ENCODE peak calls at places on chromosomes 7 and 10, in five cellular contexts. One of them, this sample, is unnamed.

GRCh38 chr10:7054915-7055314 is 355.9 kb downstream of the SFMBT2 start:
- DNase-seq in fibroblast of mammary gland: peak; percentile 22
- DNase-seq in cardiac muscle cell: no peak
- DNase-seq in tibial artery: no peak
- DNase-seq in neural crest cell: peak; percentile 6
- DNase-seq in this sample: no peak

GRCh38 chr10:119357389-119358139 is 150.2 kb downstream of the GRK5 start:
- DNase-seq in tibial artery: no peak
- DNase-seq in cardiac muscle cell: no peak
- DNase-seq in neural crest cell: no peak
- DNase-seq in fibroblast of mammary gland: no peak
- DNase-seq in this sample: no peak

GRCh38 chr10:132548106-132548823 is 10.7 kb downstream of the INPP5A start:
- DNase-seq in fibroblast of mammary gland: no peak
- DNase-seq in neural crest cell: no peak
- DNase-seq in cardiac muscle cell: no peak
- DNase-seq in tibial artery: peak; percentile 19
- DNase-seq in this sample: no peak

GRCh38 chr10:97774811-97775294 is 3.1 kb upstream of the SFRP5 start:
- DNase-seq in neural crest cell: no peak
- DNase-seq in tibial artery: no peak
- DNase-seq in fibroblast of mammary gland: no peak
- DNase-seq in cardiac muscle cell: no peak
- DNase-seq in this sample: no peak

GRCh38 chr7:77409005-77409738 is 7.0 kb downstream of the GSAP start:
- DNase-seq in fibroblast of mammary gland: peak; percentile 48
- DNase-seq in neural crest cell: no peak
- DNase-seq in tibial artery: no peak
- DNase-seq in cardiac muscle cell: peak; percentile 43
- DNase-seq in this sample: no peak

GRCh38 chr7:127189885-127190284 is 62.9 kb downstream of the GRM8 start:
- DNase-seq in fibroblast of mammary gland: no peak
- DNase-seq in neural crest cell: no peak
- DNase-seq in cardiac muscle cell: no peak
- DNase-seq in tibial artery: no peak
- DNase-seq in this sample: no peak

GRCh38 chr7:76997381-76998262 is 34.5 kb downstream of the SPDYE17 start:
- DNase-seq in cardiac muscle cell: no peak
- DNase-seq in fibroblast of mammary gland: no peak
- DNase-seq in tibial artery: no peak
- DNase-seq in neural crest cell: no peak
- DNase-seq in this sample: no peak

GRCh38 chr7:148419856-148420508 is 170.6 kb upstream of the C7orf33 start:
- DNase-seq in neural crest cell: no peak
- DNase-seq in cardiac muscle cell: no peak
- DNase-seq in fibroblast of mammary gland: no peak
- DNase-seq in tibial artery: no peak
- DNase-seq in this sample: no peak

DNA sequence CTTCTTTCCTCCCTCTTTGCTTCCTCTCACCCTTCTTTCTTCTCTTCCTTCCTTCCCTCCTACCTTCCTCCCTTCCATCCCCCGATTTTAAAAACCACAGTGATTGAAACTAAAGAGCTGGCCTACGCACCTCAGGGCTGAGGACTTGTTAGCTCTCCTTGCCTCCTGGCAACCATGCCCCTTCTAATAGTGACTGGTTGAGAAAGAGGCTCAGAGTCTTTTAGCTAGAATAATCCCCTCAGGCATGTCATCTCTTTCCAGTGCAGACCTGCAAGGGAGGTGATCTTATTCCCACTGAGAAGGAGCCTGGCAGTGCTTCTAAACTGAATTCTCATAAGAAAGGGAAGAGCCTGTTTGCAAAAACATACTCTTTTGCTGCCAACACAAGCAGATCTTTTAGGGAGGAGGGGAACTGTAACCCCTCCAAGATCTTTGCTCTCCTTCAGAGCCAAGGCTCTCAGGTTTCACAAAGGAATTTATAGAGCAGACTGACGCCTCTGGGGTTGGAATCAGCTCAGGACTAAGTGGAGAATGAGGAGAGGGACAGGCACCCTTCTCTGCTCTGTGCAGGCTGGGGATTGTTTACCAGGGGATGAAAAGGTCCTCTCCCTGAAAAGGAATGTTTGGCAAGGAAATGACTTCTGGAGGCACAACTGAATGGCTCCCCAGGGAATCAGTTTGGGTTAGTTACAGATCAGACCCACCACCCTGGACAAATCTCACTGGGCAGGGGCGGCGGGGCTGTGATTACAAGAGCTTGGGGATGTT is 9.4 kb upstream of the ANKRD1 start:
- DNase-seq in fibroblast of mammary gland: peak; percentile 77
- DNase-seq in neural crest cell: no peak
- DNase-seq in tibial artery: no peak
- DNase-seq in cardiac muscle cell: peak; percentile 93
- DNase-seq in this sample: peak; percentile 95
- TF ChIP-seq CTCF in fibroblast of mammary gland: no peak
- TF ChIP-seq CTCF in neural crest cell: no peak
- TF ChIP-seq CTCF in tibial artery: no peak
- TF ChIP-seq CTCF in cardiac muscle cell: no peak
- TF ChIP-seq CTCF in this sample: no peak

GRCh38 chr10:63633677-63634487 is 112.7 kb downstream of the REEP3 start:
- DNase-seq in neural crest cell: no peak
- DNase-seq in cardiac muscle cell: peak; percentile 64
- DNase-seq in fibroblast of mammary gland: peak; percentile 65
- DNase-seq in tibial artery: no peak
- DNase-seq in this sample: no peak
- TF ChIP-seq CTCF in neural crest cell: peak; percentile 59
- TF ChIP-seq CTCF in cardiac muscle cell: peak; percentile 38
- TF ChIP-seq CTCF in fibroblast of mammary gland: peak; percentile 51
- TF ChIP-seq CTCF in tibial artery: peak; percentile 42
- TF ChIP-seq CTCF in this sample: peak; percentile 67

GRCh38 chr10:24418532-24418931 is 209.6 kb downstream of the KIAA1217 start:
- DNase-seq in neural crest cell: no peak
- DNase-seq in fibroblast of mammary gland: peak; percentile 38
- DNase-seq in tibial artery: no peak
- DNase-seq in cardiac muscle cell: no peak
- DNase-seq in this sample: no peak
- TF ChIP-seq CTCF in neural crest cell: peak; percentile 24
- TF ChIP-seq CTCF in fibroblast of mammary gland: peak; percentile 22
- TF ChIP-seq CTCF in tibial artery: no peak
- TF ChIP-seq CTCF in cardiac muscle cell: peak; percentile 25
- TF ChIP-seq CTCF in this sample: peak; percentile 41

DNA sequence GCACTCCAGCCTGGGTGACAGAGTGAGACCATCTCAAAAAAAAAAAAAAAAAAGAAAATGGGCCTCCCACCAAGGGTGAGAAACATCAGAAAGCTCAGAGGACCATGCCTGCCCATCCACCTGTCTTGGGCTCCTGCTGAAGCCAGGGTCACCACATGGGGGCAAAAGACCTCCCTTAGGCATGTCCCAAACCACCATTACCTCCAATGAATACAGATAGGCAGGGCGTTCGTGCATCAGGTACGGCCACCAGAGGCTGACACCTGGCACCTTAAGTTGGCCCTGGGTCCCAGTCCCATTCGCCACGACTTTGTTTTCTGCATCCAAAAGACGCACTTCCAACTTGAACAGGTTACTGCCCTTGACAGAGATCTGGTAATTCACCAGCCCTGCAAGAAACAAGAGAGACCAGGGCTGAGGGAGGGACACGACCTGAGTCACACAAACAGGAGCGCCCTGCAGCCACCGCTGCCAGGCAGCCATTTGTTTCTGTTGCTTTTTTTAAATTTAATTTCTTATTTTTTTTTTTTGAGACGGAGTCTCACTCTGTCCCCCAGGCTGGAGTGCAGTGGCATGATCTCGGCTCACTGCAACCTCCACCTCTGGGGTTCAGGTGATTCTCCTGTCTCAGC is 6.1 kb downstream of the GUSB start:
- DNase-seq in neural crest cell: no peak
- DNase-seq in fibroblast of mammary gland: no peak
- DNase-seq in tibial artery: no peak
- DNase-seq in cardiac muscle cell: no peak
- DNase-seq in this sample: no peak
- TF ChIP-seq CTCF in neural crest cell: no peak
- TF ChIP-seq CTCF in fibroblast of mammary gland: no peak
- TF ChIP-seq CTCF in tibial artery: no peak
- TF ChIP-seq CTCF in cardiac muscle cell: no peak
- TF ChIP-seq CTCF in this sample: peak; percentile 8

GRCh38 chr7:105136221-105136620 is 122.2 kb downstream of the KMT2E start:
- DNase-seq in neural crest cell: no peak
- DNase-seq in fibroblast of mammary gland: no peak
- DNase-seq in cardiac muscle cell: no peak
- DNase-seq in tibial artery: no peak
- DNase-seq in this sample: no peak

GRCh38 chr7:105139381-105139780 is 125.4 kb downstream of the KMT2E start:
- DNase-seq in neural crest cell: no peak
- DNase-seq in cardiac muscle cell: no peak
- DNase-seq in fibroblast of mammary gland: no peak
- DNase-seq in tibial artery: no peak
- DNase-seq in this sample: no peak

GRCh38 chr7:105137898-105138297 is 123.9 kb downstream of the KMT2E start:
- DNase-seq in fibroblast of mammary gland: no peak
- DNase-seq in tibial artery: no peak
- DNase-seq in neural crest cell: no peak
- DNase-seq in cardiac muscle cell: no peak
- DNase-seq in this sample: no peak

DNA sequence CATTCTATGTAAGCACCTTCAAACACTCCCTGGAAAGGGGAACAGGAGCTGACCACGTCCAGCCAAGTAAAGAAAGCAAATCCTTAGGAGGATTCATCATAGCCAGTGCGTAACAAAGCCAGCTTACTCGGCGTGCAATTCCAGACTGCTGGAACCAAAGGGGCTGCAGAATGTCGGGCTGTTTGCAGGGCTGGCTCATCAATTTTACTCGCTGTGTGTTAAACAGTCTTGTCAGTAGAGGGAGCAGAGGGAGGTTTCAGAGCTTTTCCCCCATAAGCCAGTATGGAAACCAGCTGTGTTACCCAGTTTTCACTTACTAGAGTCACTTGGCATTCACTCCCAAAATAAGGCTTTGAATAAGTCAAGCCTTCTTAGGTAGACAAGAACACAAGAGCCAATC is 127.1 kb downstream of the KMT2E start:
- DNase-seq in neural crest cell: peak; percentile 22
- DNase-seq in fibroblast of mammary gland: peak; percentile 64
- DNase-seq in cardiac muscle cell: peak; percentile 60
- DNase-seq in tibial artery: no peak
- DNase-seq in this sample: no peak
- TF ChIP-seq CTCF in neural crest cell: peak; percentile 52
- TF ChIP-seq CTCF in fibroblast of mammary gland: peak; percentile 51
- TF ChIP-seq CTCF in cardiac muscle cell: peak; percentile 58
- TF ChIP-seq CTCF in tibial artery: no peak
- TF ChIP-seq CTCF in this sample: peak; percentile 62

DNA sequence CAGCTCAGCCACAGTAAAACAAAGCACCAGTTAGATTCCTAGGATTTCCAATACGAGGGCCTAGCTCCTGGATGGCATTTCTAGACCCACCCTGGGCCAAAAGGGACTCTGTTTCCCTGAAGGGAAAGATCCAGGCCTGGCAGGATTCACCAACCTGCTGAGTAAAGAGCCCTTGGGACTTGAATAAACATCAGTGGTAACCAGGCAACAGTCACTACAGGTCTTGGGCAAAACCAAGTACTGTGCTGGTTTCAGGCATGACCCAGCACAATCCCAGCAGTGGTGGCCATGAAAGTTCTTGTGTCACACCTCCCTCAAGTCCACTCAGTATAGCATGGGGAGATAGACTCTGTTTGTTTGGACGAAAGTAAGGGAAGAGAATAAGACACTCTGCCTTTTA is 31.0 kb upstream of the STARD3NL start:
- DNase-seq in cardiac muscle cell: no peak
- DNase-seq in fibroblast of mammary gland: peak; percentile 10
- DNase-seq in neural crest cell: no peak
- DNase-seq in tibial artery: no peak
- DNase-seq in this sample: no peak
- TF ChIP-seq CTCF in cardiac muscle cell: no peak
- TF ChIP-seq CTCF in fibroblast of mammary gland: no peak
- TF ChIP-seq CTCF in neural crest cell: no peak
- TF ChIP-seq CTCF in tibial artery: no peak
- TF ChIP-seq CTCF in this sample: no peak

GRCh38 chr7:117012284-117013174 is 59.2 kb downstream of the ST7 start:
- DNase-seq in fibroblast of mammary gland: peak; percentile 59
- DNase-seq in cardiac muscle cell: peak; percentile 53
- DNase-seq in neural crest cell: no peak
- DNase-seq in tibial artery: no peak
- DNase-seq in this sample: no peak
- TF ChIP-seq CTCF in fibroblast of mammary gland: peak; percentile 56
- TF ChIP-seq CTCF in cardiac muscle cell: peak; percentile 46
- TF ChIP-seq CTCF in neural crest cell: peak; percentile 56
- TF ChIP-seq CTCF in tibial artery: no peak
- TF ChIP-seq CTCF in this sample: peak; percentile 50

GRCh38 chr10:25934673-25935139 is 677 bp downstream of the MYO3A start:
- DNase-seq in tibial artery: no peak
- DNase-seq in fibroblast of mammary gland: no peak
- DNase-seq in neural crest cell: peak; percentile 26
- DNase-seq in cardiac muscle cell: no peak
- DNase-seq in this sample: no peak
- TF ChIP-seq CTCF in tibial artery: no peak
- TF ChIP-seq CTCF in fibroblast of mammary gland: no peak
- TF ChIP-seq CTCF in neural crest cell: peak; percentile 67
- TF ChIP-seq CTCF in cardiac muscle cell: peak; percentile 30
- TF ChIP-seq CTCF in this sample: peak; percentile 67